ENCODE peak calls at places on chromosomes 7 and 10, in nine cellular contexts. O is AG09319; U is activated CD8-positive, alpha-beta T cell treated with anti-CD3 and anti-CD28 coated beads for 36 hours; V is psoas muscle; R is GM23338; M is tibial artery; L is mesothelial cell of epicardium; I is A549; E is heart left ventricle. K is an unnamed sample.
A peak's percentile ranks its signal among the peaks of the same experiment; 100 is the strongest.

GRCh38 chr10:4802711-4803487 is 23.1 kb upstream of the AKR1E2 start:
- DNase-seq in R (no peak), U (no peak), M (no peak), L (no peak), V (no peak), O (no peak), I (no peak), E (no peak), K (no peak)

GRCh38 chr10:61159253-61159652 is 215.3 kb upstream of the RHOBTB1 start:
- DNase-seq in U (no peak), L (no peak), I (no peak), M (no peak), R (no peak), E (no peak), O (no peak), V (no peak), K (no peak)

GRCh38 chr7:155867280-155867679 is 55.0 kb upstream of the SHH start:
- DNase-seq in V (no peak), M (no peak), R (no peak), U (no peak), L (no peak), E (no peak), O (no peak), I (no peak), K (no peak)

GRCh38 chr7:31134246-31135188 is 82.4 kb downstream of the ADCYAP1R1 start:
- DNase-seq in E (peak; percentile 74), L (peak; percentile 40), R (peak; percentile 97), V (peak; percentile 53), O (peak; percentile 35), M (peak; percentile 60), I (peak; percentile 67), U (peak; percentile 62), K (peak; percentile 69)

GRCh38 chr10:102646610-102647432 is 2.5 kb downstream of the TRIM8 start:
- DNase-seq in U (peak; percentile 74), R (no peak), L (no peak), M (peak; percentile 58), E (peak; percentile 65), I (peak; percentile 43), O (no peak), V (peak; percentile 60), K (no peak)

GRCh38 chr7:66183700-66184099 is 21.4 kb upstream of the TPST1 start:
- DNase-seq in L (no peak), M (no peak), O (peak; percentile 76), I (no peak), R (no peak), V (no peak), E (no peak), U (no peak), K (no peak)

GRCh38 chr10:100828744-100829102 is 83.3 kb downstream of the PAX2 start:
- DNase-seq in E (no peak), I (peak; percentile 64), L (no peak), V (no peak), R (peak; percentile 62), U (peak; percentile 43), O (no peak), M (no peak), K (peak; percentile 83)

GRCh38 chr10:71453186-71453585 is 56.5 kb downstream of the CDH23 start:
- DNase-seq in I (no peak), E (no peak), L (no peak), R (no peak), O (no peak), M (no peak), U (no peak), V (no peak), K (no peak)

GRCh38 chr7:55348502-55348901 is 16.6 kb upstream of the LANCL2 start:
- DNase-seq in I (no peak), O (no peak), M (no peak), R (no peak), V (no peak), U (no peak), E (no peak), L (no peak), K (no peak)

GRCh38 chr10:82796510-82796909 is 921.5 kb downstream of the NRG3 start:
- DNase-seq in I (no peak), M (no peak), V (no peak), O (no peak), R (peak; percentile 29), E (no peak), L (no peak), U (no peak), K (no peak)
- TF ChIP-seq CTCF in I (peak; percentile 25), M (peak; percentile 21), V (no peak), O (peak; percentile 18), R (peak; percentile 53), E (peak; percentile 39), L (peak; percentile 37), U (peak; percentile 14), K (no peak)

GRCh38 chr7:17534348-17534747 is 235.9 kb downstream of the AHR start:
- DNase-seq in R (no peak), O (no peak), E (no peak), I (no peak), M (no peak), U (no peak), L (no peak), V (no peak), K (no peak)

GRCh38 chr7:17530249-17530648 is 231.8 kb downstream of the AHR start:
- DNase-seq in V (no peak), R (peak; percentile 1), L (no peak), E (no peak), M (no peak), U (no peak), O (no peak), I (no peak), K (no peak)

GRCh38 chr7:17532861-17533404 is 234.5 kb downstream of the AHR start:
- DNase-seq in V (no peak), I (peak; percentile 18), O (no peak), R (no peak), M (no peak), U (no peak), L (no peak), E (no peak), K (no peak)

GRCh38 chr7:17528636-17529035 is 230.2 kb downstream of the AHR start:
- DNase-seq in V (no peak), U (no peak), L (no peak), E (no peak), R (no peak), O (no peak), I (no peak), M (no peak), K (no peak)

GRCh38 chr7:17530741-17531417 is 232.4 kb downstream of the AHR start:
- DNase-seq in I (no peak), R (peak; percentile 62), L (no peak), M (no peak), E (no peak), V (no peak), U (no peak), O (no peak), K (peak; percentile 30)
- TF ChIP-seq CTCF in I (peak; percentile 32), R (peak; percentile 61), L (no peak), M (peak; percentile 26), E (peak; percentile 28), V (peak; percentile 5), U (peak; percentile 42), O (no peak), K (no peak)

DNA sequence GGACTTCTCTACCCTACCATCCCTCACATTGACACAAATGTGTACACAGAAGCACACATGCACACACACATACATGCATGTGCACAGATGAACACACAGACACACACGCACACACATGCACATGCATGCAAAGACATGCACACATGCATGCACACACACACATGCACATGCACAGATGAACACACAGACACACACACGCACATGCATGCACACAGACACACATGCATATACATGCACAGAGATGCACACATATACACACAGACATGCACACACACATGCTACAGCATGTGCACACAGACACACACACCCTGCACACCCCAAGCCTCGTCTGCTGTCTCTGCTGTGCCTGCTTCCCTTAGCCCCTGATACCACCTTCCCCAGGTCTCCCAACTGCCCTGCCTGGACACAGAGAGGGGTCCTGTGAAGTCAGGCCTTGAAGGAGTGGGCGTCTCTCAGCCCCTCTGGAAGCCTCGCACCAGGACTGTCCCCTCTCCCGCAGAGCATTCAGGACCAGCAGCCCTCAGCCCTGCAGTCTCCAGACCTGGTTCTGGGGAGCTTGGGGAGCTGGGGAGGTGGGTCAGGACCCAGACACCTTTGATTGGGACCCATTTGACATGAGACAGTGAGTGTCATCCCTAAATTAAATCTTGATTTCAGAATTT is 181.8 kb downstream of the DNAJB6 start:
- DNase-seq in M (no peak), O (no peak), V (no peak), E (no peak), R (no peak), L (no peak), I (no peak), U (no peak), K (no peak)
- TF ChIP-seq CTCF in M (no peak), O (no peak), V (no peak), E (no peak), R (no peak), L (no peak), I (no peak), U (no peak), K (no peak)

DNA sequence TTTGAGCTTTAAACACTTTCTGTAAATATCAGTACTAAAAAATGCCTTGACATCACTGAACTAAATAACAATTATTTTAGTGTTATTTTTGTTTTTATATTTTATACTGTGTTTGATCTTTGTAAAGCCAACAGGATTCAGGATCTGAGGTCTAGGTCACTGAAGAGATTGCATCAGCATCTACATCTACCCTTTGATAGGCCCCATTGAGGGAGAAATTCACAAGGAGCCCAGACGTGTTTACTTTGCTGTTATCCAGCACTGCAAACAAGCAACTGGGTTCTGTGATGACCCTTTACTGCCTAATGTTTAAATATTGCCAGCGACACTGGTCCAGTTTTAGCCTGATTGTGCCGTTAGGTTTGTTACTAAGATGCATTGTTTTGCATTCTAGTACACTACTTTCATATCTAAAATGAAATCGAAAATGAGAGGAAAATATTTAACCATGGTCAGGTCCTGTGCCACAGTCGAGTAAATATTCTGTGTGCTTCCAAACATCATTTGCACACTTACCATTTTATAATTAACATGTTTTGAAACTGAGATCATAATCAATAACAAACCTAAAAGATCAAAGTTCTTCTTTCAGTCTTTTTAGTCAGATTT is 48.7 kb downstream of the SP8 start:
- DNase-seq in M (no peak), R (no peak), I (no peak), U (no peak), E (no peak), O (no peak), L (no peak), V (no peak), K (no peak)
- TF ChIP-seq CTCF in M (no peak), R (no peak), I (no peak), U (no peak), E (no peak), O (no peak), L (no peak), V (no peak), K (no peak)

GRCh38 chr10:124916585-124917167 is 25.2 kb upstream of the ZRANB1 start:
- DNase-seq in I (peak; percentile 99), M (peak; percentile 97), L (peak; percentile 98), O (peak; percentile 87), E (peak; percentile 99), U (peak; percentile 97), R (peak; percentile 98), V (peak; percentile 100), K (peak; percentile 100)
- TF ChIP-seq CTCF in I (no peak), M (no peak), L (no peak), O (no peak), E (no peak), U (no peak), R (no peak), V (no peak), K (no peak)

GRCh38 chr7:116064179-116064578 is 33.6 kb upstream of the TFEC start:
- DNase-seq in I (no peak), O (no peak), R (no peak), V (no peak), L (no peak), M (no peak), U (no peak), E (no peak), K (no peak)
- TF ChIP-seq CTCF in I (no peak), O (no peak), R (no peak), V (no peak), L (no peak), M (no peak), U (no peak), E (no peak), K (no peak)